ENCODE peak calls at places on chromosomes 13 and 19, in eight cellular contexts. H is HCT116; Z is activated CD8-positive, alpha-beta T cell treated with anti-CD3 and anti-CD28 coated beads for 36 hours; X is HFF-Myc; U is ecto neural progenitor cell; F is right cardiac atrium; A is caudate nucleus; G is stimulated activated CD8-positive, alpha-beta memory T cell treated with anti-CD3 and anti-CD28 coated beads, Interleukin-2, amount 100 ng/mL, for 1 hour. E is an unnamed sample.

GRCh38 chr13:27973956-27974662 is 5.0 kb upstream of the CDX2 start:
- DNase-seq in F (no peak), A (no peak), X (no peak), H (no peak), G (no peak), Z (no peak), U (no peak), E (no peak)

GRCh38 chr13:98274921-98275487 is 97.9 kb upstream of the RNF113B start:
- DNase-seq in F (no peak), U (no peak), H (no peak), A (no peak), Z (no peak), G (no peak), X (no peak), E (no peak)

GRCh38 chr13:65856464-65856863 is 1373.7 kb downstream of the PCDH9 start:
- DNase-seq in Z (no peak), F (no peak), U (no peak), H (no peak), A (no peak), X (peak), G (no peak), E (peak)

GRCh38 chr19:46759817-46760333 is 13.6 kb upstream of the STRN4 start:
- DNase-seq in U (no peak), X (peak), A (no peak), G (no peak), Z (no peak), H (no peak), F (no peak), E (peak)

GRCh38 chr13:102948006-102948405 is 102.2 kb downstream of the ERCC5 start:
- DNase-seq in U (no peak), H (no peak), F (peak), A (peak), Z (no peak), X (no peak), G (no peak), E (no peak)

GRCh38 chr19:748274-748598 is 2.7 kb upstream of the MISP start:
- DNase-seq in F (no peak), H (no peak), A (no peak), Z (no peak), X (no peak), U (no peak), G (no peak), E (no peak)

GRCh38 chr13:47420568-47420967 is 523.7 kb upstream of the HTR2A start:
- DNase-seq in X (no peak), U (no peak), H (no peak), A (no peak), G (no peak), F (no peak), Z (no peak), E (no peak)

GRCh38 chr19:50252111-50252886 is 48.9 kb downstream of the MYH14 start:
- DNase-seq in A (no peak), X (no peak), G (no peak), F (no peak), H (no peak), Z (peak), U (no peak), E (no peak)

GRCh38 chr13:48600374-48601364 is 53.1 kb upstream of the CYSLTR2 start:
- DNase-seq in F (peak), Z (no peak), A (no peak), G (no peak), H (no peak), X (peak), U (no peak), E (no peak)

GRCh38 chr13:70736622-70737317 is 628.5 kb upstream of the KLHL1 start:
- DNase-seq in U (no peak), F (no peak), X (no peak), A (no peak), G (no peak), H (no peak), Z (no peak), E (no peak)

GRCh38 chr19:35013047-35013819 is 13.1 kb downstream of the GRAMD1A start:
- DNase-seq in X (no peak), F (peak), Z (peak), A (peak), G (peak), H (no peak), U (peak), E (no peak)

GRCh38 chr13:23578411-23579071 is 8.3 kb downstream of the TNFRSF19 start:
- DNase-seq in U (peak), G (peak), Z (peak), A (peak), H (no peak), X (peak), F (peak), E (no peak)

GRCh38 chr13:50380905-50381304 is 365.7 kb downstream of the KCNRG start:
- DNase-seq in X (no peak), H (no peak), U (no peak), A (no peak), G (no peak), Z (no peak), F (no peak), E (no peak)

GRCh38 chr13:101698400-101698799 is 245.9 kb downstream of the ITGBL1 start:
- DNase-seq in U (no peak), H (no peak), A (no peak), Z (no peak), G (no peak), X (no peak), F (no peak), E (peak)

GRCh38 chr19:55493052-55493649 is 4.9 kb downstream of the SSC5D start:
- DNase-seq in X (no peak), F (peak), U (no peak), G (no peak), Z (no peak), A (no peak), H (no peak), E (no peak)

GRCh38 chr13:110306340-110306959 is 507 bp downstream of the COL4A1 start:
- DNase-seq in A (no peak), H (no peak), F (peak), X (no peak), G (no peak), U (no peak), Z (no peak), E (no peak)

GRCh38 chr13:94173312-94173854 is 306.1 kb downstream of the DCT start:
- DNase-seq in X (no peak), G (no peak), A (no peak), Z (no peak), F (no peak), U (no peak), H (no peak), E (no peak)

GRCh38 chr19:39406656-39407393 is at the start of gene ZFP36:
- DNase-seq in Z (peak), H (peak), A (peak), F (peak), X (no peak), G (peak), U (peak), E (peak)

GRCh38 chr13:95296326-95296939 is 4.8 kb downstream of the ABCC4 start:
- DNase-seq in G (no peak), A (no peak), X (no peak), F (peak), Z (peak), U (peak), H (peak), E (no peak)

GRCh38 chr13:106867249-106867648 is 299.3 kb upstream of the ARGLU1 start:
- DNase-seq in Z (no peak), U (no peak), F (peak), A (no peak), G (no peak), H (no peak), X (no peak), E (no peak)

GRCh38 chr19:1268392-1269064 is 604 bp upstream of the CIRBP start:
- DNase-seq in G (no peak), Z (no peak), H (no peak), X (no peak), U (no peak), A (no peak), F (peak), E (no peak)

GRCh38 chr13:32284927-32285632 is 30.1 kb downstream of the ZAR1L start:
- DNase-seq in U (no peak), H (peak), F (no peak), X (no peak), G (no peak), A (no peak), Z (no peak), E (peak)

GRCh38 chr13:68261105-68261504 is 1031.0 kb upstream of the PCDH9 start:
- DNase-seq in U (no peak), Z (no peak), H (no peak), X (no peak), G (no peak), F (no peak), A (no peak), E (no peak)

GRCh38 chr19:48681127-48681470 is 8.3 kb upstream of the NTN5 start:
- DNase-seq in A (peak), X (no peak), F (no peak), Z (peak), G (no peak), U (no peak), H (no peak), E (no peak)

GRCh38 chr19:39595950-39596349 is 6.4 kb upstream of the LGALS13 start:
- DNase-seq in Z (no peak), X (no peak), G (no peak), U (no peak), H (no peak), A (no peak), F (no peak), E (no peak)

GRCh38 chr13:111505175-111505777 is 184.8 kb downstream of the TEX29 start:
- DNase-seq in H (peak), A (no peak), X (no peak), F (no peak), U (peak), G (no peak), Z (peak), E (no peak)

GRCh38 chr13:30689752-30690151 is 45.6 kb upstream of the ALOX5AP start:
- DNase-seq in A (no peak), F (no peak), H (no peak), G (no peak), X (no peak), U (no peak), Z (no peak), E (no peak)

GRCh38 chr19:47266401-47266885 is 8.2 kb upstream of the INAFM1 start:
- DNase-seq in Z (no peak), U (no peak), X (no peak), F (no peak), H (no peak), A (no peak), G (no peak), E (no peak)

GRCh38 chr19:56678205-56678604 is 6.6 kb upstream of the ZNF835 start:
- DNase-seq in X (no peak), F (no peak), A (peak), G (no peak), Z (no peak), H (no peak), U (no peak), E (no peak)

GRCh38 chr19:18985257-18985656 is 44.2 kb upstream of the HOMER3 start:
- DNase-seq in X (no peak), H (no peak), F (no peak), G (no peak), Z (no peak), A (peak), U (no peak), E (no peak)

GRCh38 chr19:3343619-3344502 is 22.5 kb upstream of the NFIC start:
- DNase-seq in F (peak), X (no peak), H (peak), U (peak), Z (peak), G (no peak), A (peak), E (peak)

GRCh38 chr13:94917814-94918213 is 205.5 kb upstream of the SOX21 start:
- DNase-seq in A (no peak), Z (no peak), G (no peak), U (no peak), X (no peak), F (no peak), H (no peak), E (no peak)

GRCh38 chr19:17576758-17577532 is 21.5 kb downstream of the COLGALT1 start:
- DNase-seq in X (no peak), G (no peak), A (no peak), H (peak), Z (peak), F (peak), U (peak), E (no peak)

GRCh38 chr13:47136659-47136975 is 239.8 kb upstream of the HTR2A start:
- DNase-seq in U (no peak), F (no peak), G (no peak), X (no peak), A (no peak), H (no peak), Z (no peak), E (no peak)

GRCh38 chr13:63636231-63636993 is 2220.8 kb upstream of the PCDH20 start:
- DNase-seq in Z (no peak), U (no peak), F (no peak), A (no peak), H (peak), X (no peak), G (no peak), E (no peak)

GRCh38 chr13:96821381-96821780 is 172.9 kb downstream of the OXGR1 start:
- DNase-seq in A (no peak), H (no peak), F (no peak), X (no peak), U (no peak), G (no peak), Z (no peak), E (no peak)

E was measured in GM04504.